ENCODE peak calls at places on chromosomes 2 and 18, in nine cellular contexts. E, H, P, W, B, J, R, Q and K are unnamed samples.
A peak's percentile ranks its signal among the peaks of the same experiment; 100 is the strongest.

GRCh38 chr18:42045346-42045745 is 90.3 kb downstream of the PIK3C3 start:
- DNase-seq in E (no peak), H (no peak), P (no peak), W (peak; percentile 23), B (no peak), J (no peak), R (no peak), Q (no peak), K (no peak)

GRCh38 chr18:37238271-37238670 is 327.3 kb downstream of the CELF4 start:
- DNase-seq in E (no peak), H (no peak), P (no peak), W (no peak), B (no peak), J (no peak), R (no peak), Q (no peak), K (no peak)

GRCh38 chr2:643334-643733 is 33.9 kb downstream of the TMEM18 start:
- DNase-seq in E (no peak), H (peak; percentile 29), P (no peak), W (no peak), B (no peak), J (no peak), R (no peak), Q (no peak), K (peak; percentile 8)

GRCh38 chr2:170813611-170814550 is 2.8 kb upstream of the GAD1 start:
- DNase-seq in E (peak; percentile 41), H (peak; percentile 86), P (no peak), W (peak; percentile 66), B (peak; percentile 16), J (no peak), R (no peak), Q (no peak), K (peak; percentile 91)

GRCh38 chr2:19890104-19890503 is 11.7 kb downstream of the TTC32 start:
- DNase-seq in E (no peak), H (no peak), P (no peak), W (no peak), B (no peak), J (no peak), R (no peak), Q (no peak), K (no peak)

GRCh38 chr2:8573234-8573941 is 108.5 kb upstream of the ID2 start:
- DNase-seq in E (peak; percentile 30), H (peak; percentile 55), P (no peak), W (no peak), B (no peak), J (no peak), R (peak; percentile 75), Q (no peak), K (peak; percentile 64)

GRCh38 chr18:8091042-8091441 is 518.2 kb upstream of the RAB12 start:
- DNase-seq in E (no peak), H (no peak), P (no peak), W (no peak), B (no peak), J (no peak), R (no peak), Q (no peak), K (no peak)

GRCh38 chr2:229725716-229726346 is 11.5 kb upstream of the DNER start:
- DNase-seq in E (no peak), H (no peak), P (no peak), W (peak; percentile 67), B (no peak), J (no peak), R (no peak), Q (no peak), K (no peak)

GRCh38 chr2:159226059-159226461 is 60.4 kb downstream of the WDSUB1 start:
- DNase-seq in E (no peak), H (no peak), P (no peak), W (peak; percentile 58), B (no peak), J (peak; percentile 29), R (no peak), Q (no peak), K (no peak)

GRCh38 chr18:69490813-69491212 is 90.1 kb downstream of the DOK6 start:
- DNase-seq in E (no peak), H (no peak), P (no peak), W (no peak), B (no peak), J (no peak), R (no peak), Q (no peak), K (no peak)

GRCh38 chr18:78677483-78678317 is 301.9 kb upstream of the SALL3 start:
- DNase-seq in E (no peak), H (no peak), P (no peak), W (no peak), B (no peak), J (no peak), R (no peak), Q (no peak), K (no peak)

GRCh38 chr18:59820663-59821062 is 79.1 kb upstream of the PMAIP1 start:
- DNase-seq in E (no peak), H (no peak), P (no peak), W (no peak), B (no peak), J (no peak), R (no peak), Q (no peak), K (no peak)

GRCh38 chr2:162487816-162488215 is 143.9 kb downstream of the GCA start:
- DNase-seq in E (no peak), H (no peak), P (no peak), W (no peak), B (no peak), J (no peak), R (no peak), Q (no peak), K (no peak)

GRCh38 chr2:175662335-175662734 is 339.7 kb downstream of the LNPK start:
- DNase-seq in E (no peak), H (no peak), P (no peak), W (no peak), B (no peak), J (no peak), R (no peak), Q (no peak), K (no peak)

GRCh38 chr2:148531175-148532048 is 113.1 kb upstream of the EPC2 start:
- DNase-seq in E (no peak), H (peak; percentile 25), P (no peak), W (no peak), B (no peak), J (no peak), R (no peak), Q (no peak), K (peak; percentile 30)

GRCh38 chr18:35861367-35862114 is 110.9 kb upstream of the RMP24 start:
- DNase-seq in E (no peak), H (no peak), P (peak; percentile 30), W (no peak), B (peak; percentile 12), J (no peak), R (no peak), Q (no peak), K (no peak)

GRCh38 chr2:71454221-71455010 is 1.1 kb downstream of the DYSF start:
- DNase-seq in E (no peak), H (no peak), P (peak; percentile 73), W (no peak), B (peak; percentile 67), J (no peak), R (no peak), Q (no peak), K (peak; percentile 61)

GRCh38 chr2:119290859-119291587 is 67.4 kb downstream of the STEAP3 start:
- DNase-seq in E (peak; percentile 74), H (peak; percentile 91), P (peak; percentile 73), W (peak; percentile 73), B (peak; percentile 86), J (no peak), R (peak; percentile 59), Q (peak; percentile 46), K (peak; percentile 94)

GRCh38 chr18:6729247-6730091 is at the start of gene ARHGAP28:
- DNase-seq in E (peak; percentile 30), H (peak; percentile 91), P (peak; percentile 87), W (peak; percentile 77), B (peak; percentile 83), J (no peak), R (peak; percentile 98), Q (no peak), K (peak; percentile 89)

GRCh38 chr2:231935207-231935524 is 9.0 kb upstream of the NPPC start:
- DNase-seq in E (no peak), H (peak; percentile 44), P (peak; percentile 27), W (no peak), B (no peak), J (no peak), R (no peak), Q (no peak), K (no peak)

GRCh38 chr18:57527479-57528237 is 58.8 kb downstream of the FECH start:
- DNase-seq in E (no peak), H (no peak), P (no peak), W (no peak), B (no peak), J (no peak), R (no peak), Q (no peak), K (no peak)

GRCh38 chr2:101516833-101517690 is 42.1 kb upstream of the RFX8 start:
- DNase-seq in E (no peak), H (no peak), P (no peak), W (peak; percentile 96), B (no peak), J (no peak), R (no peak), Q (no peak), K (no peak)

GRCh38 chr2:72112981-72113846 is 34.4 kb downstream of the CYP26B1 start:
- DNase-seq in E (no peak), H (peak; percentile 33), P (no peak), W (no peak), B (no peak), J (no peak), R (no peak), Q (no peak), K (no peak)

GRCh38 chr2:144946263-144946662 is 426.3 kb upstream of the ZEB2 start:
- DNase-seq in E (no peak), H (no peak), P (no peak), W (peak; percentile 60), B (no peak), J (no peak), R (no peak), Q (no peak), K (no peak)

GRCh38 chr18:70405051-70405450 is 116.2 kb downstream of the SOCS6 start:
- DNase-seq in E (no peak), H (no peak), P (no peak), W (peak; percentile 42), B (no peak), J (no peak), R (no peak), Q (no peak), K (no peak)

GRCh38 chr2:188569441-188569840 is 277.8 kb downstream of the GULP1 start:
- DNase-seq in E (no peak), H (no peak), P (no peak), W (no peak), B (no peak), J (no peak), R (no peak), Q (no peak), K (no peak)

GRCh38 chr2:231342111-231342711 is 53.3 kb upstream of the B3GNT7 start:
- DNase-seq in E (no peak), H (no peak), P (no peak), W (no peak), B (no peak), J (no peak), R (no peak), Q (no peak), K (no peak)

GRCh38 chr18:63410792-63411191 is 11.5 kb downstream of the VPS4B start:
- DNase-seq in E (no peak), H (no peak), P (no peak), W (peak; percentile 69), B (no peak), J (no peak), R (no peak), Q (no peak), K (no peak)

GRCh38 chr2:137161250-137161649 is 395.9 kb downstream of the THSD7B start:
- DNase-seq in E (no peak), H (no peak), P (no peak), W (peak; percentile 9), B (no peak), J (no peak), R (no peak), Q (no peak), K (no peak)

GRCh38 chr2:96801464-96802280 is 14.4 kb upstream of the CNNM3 start:
- DNase-seq in E (peak; percentile 2), H (no peak), P (no peak), W (no peak), B (no peak), J (no peak), R (no peak), Q (no peak), K (no peak)

GRCh38 chr18:26471027-26471426 is 77.3 kb downstream of the KCTD1 start:
- DNase-seq in E (no peak), H (no peak), P (no peak), W (no peak), B (no peak), J (no peak), R (no peak), Q (no peak), K (no peak)